ENCODE peak calls at places on chromosome 1, in seven cellular contexts. G is astrocyte; R is CD8-positive, alpha-beta memory T cell; V is activated CD4-positive, alpha-beta T cell treated with anti-CD3 and anti-CD28 coated beads, Interleukin-2, amount 10 ng/mL, durations not matched to agents 7 days and 5 days; P is activated T-helper 1 cell treated with anti-CD3 and anti-CD28 coated beads, Interleukin-12 subunit alpha, Interleukin-12 subunit beta, Interleukin-2, Interleukin-4 antibody, amounts not matched to agents 30 ng/mL and 10 ng/mL and 1 ng/mL, durations not matched to agents 14 hours and 24 hours and 36 hours; N is A673; Y is amniotic stem cell. E is an unnamed sample.

GRCh38 chr1:40808909-40809308 is 25.3 kb downstream of the KCNQ4 start:
- DNase-seq in G (no peak), R (no peak), V (no peak), P (no peak), N (no peak), Y (no peak), E (no peak)

GRCh38 chr1:39727221-39727931 is 11.3 kb upstream of the PPIE start:
- DNase-seq in G (no peak), R (no peak), V (no peak), P (no peak), N (no peak), Y (no peak), E (peak)

GRCh38 chr1:74830736-74831135 is 97.8 kb downstream of the TYW3 start:
- DNase-seq in G (no peak), R (no peak), V (no peak), P (no peak), N (no peak), Y (no peak), E (no peak)

GRCh38 chr1:20212685-20213331 is 26.5 kb upstream of the PLA2G2C start:
- DNase-seq in G (no peak), R (peak), V (peak), P (peak), N (peak), Y (peak), E (peak)

GRCh38 chr1:84086189-84086588 is 57.9 kb upstream of the PRKACB start:
- DNase-seq in G (no peak), R (no peak), V (no peak), P (no peak), N (no peak), Y (no peak), E (no peak)

GRCh38 chr1:14294006-14294405 is 304.5 kb upstream of the KAZN start:
- DNase-seq in G (no peak), R (no peak), V (no peak), P (no peak), N (no peak), Y (no peak), E (no peak)

GRCh38 chr1:181816608-181817007 is 244.9 kb downstream of the ZNF648 start:
- DNase-seq in G (no peak), R (no peak), V (no peak), P (no peak), N (no peak), Y (no peak), E (no peak)

GRCh38 chr1:8133657-8134430 is 107.7 kb upstream of the ERRFI1 start:
- DNase-seq in G (peak), R (no peak), V (no peak), P (no peak), N (peak), Y (peak), E (no peak)

GRCh38 chr1:167763525-167764220 is 41.9 kb downstream of the MPZL1 start:
- DNase-seq in G (peak), R (no peak), V (no peak), P (no peak), N (no peak), Y (no peak), E (no peak)

GRCh38 chr1:183810172-183810571 is 5.3 kb downstream of the RGL1 start:
- DNase-seq in G (peak), R (no peak), V (no peak), P (no peak), N (no peak), Y (no peak), E (no peak)

GRCh38 chr1:184487561-184488200 is 100.9 kb downstream of the C1orf21 start:
- DNase-seq in G (no peak), R (no peak), V (no peak), P (no peak), N (no peak), Y (no peak), E (no peak)

GRCh38 chr1:11314959-11315358 is 42.0 kb downstream of the UBIAD1 start:
- DNase-seq in G (no peak), R (no peak), V (no peak), P (no peak), N (no peak), Y (no peak), E (no peak)

GRCh38 chr1:203039609-203040517 is 13.6 kb downstream of the PPFIA4 start:
- DNase-seq in G (no peak), R (no peak), V (no peak), P (no peak), N (peak), Y (no peak), E (no peak)

GRCh38 chr1:228366851-228367741 is 39.5 kb downstream of the TRIM11 start:
- DNase-seq in G (no peak), R (no peak), V (no peak), P (no peak), N (no peak), Y (no peak), E (no peak)

GRCh38 chr1:234617135-234617985 is 7.4 kb upstream of the IRF2BP2 start:
- DNase-seq in G (peak), R (no peak), V (no peak), P (no peak), N (no peak), Y (no peak), E (no peak)

GRCh38 chr1:51268675-51269033 is 32.6 kb downstream of the RNF11 start:
- DNase-seq in G (peak), R (no peak), V (no peak), P (no peak), N (no peak), Y (no peak), E (no peak)

GRCh38 chr1:38804062-38804886 is 55.3 kb downstream of the RRAGC start:
- DNase-seq in G (no peak), R (no peak), V (no peak), P (no peak), N (peak), Y (no peak), E (no peak)

GRCh38 chr1:20381045-20381641 is 90.5 kb downstream of the VWA5B1 start:
- DNase-seq in G (no peak), R (no peak), V (no peak), P (no peak), N (no peak), Y (no peak), E (peak)

GRCh38 chr1:233025566-233025965 is 75.2 kb downstream of the NTPCR start:
- DNase-seq in G (no peak), R (no peak), V (no peak), P (no peak), N (no peak), Y (no peak), E (no peak)

GRCh38 chr1:179372160-179372559 is 6.4 kb downstream of the AXDND1 start:
- DNase-seq in G (no peak), R (no peak), V (no peak), P (no peak), N (no peak), Y (no peak), E (no peak)

GRCh38 chr1:119348941-119349340 is 19.6 kb upstream of the HAO2 start:
- DNase-seq in G (no peak), R (no peak), V (no peak), P (no peak), N (no peak), Y (no peak), E (no peak)

GRCh38 chr1:160483505-160484185 is 39.4 kb downstream of the SLAMF6 start:
- DNase-seq in G (no peak), R (no peak), V (no peak), P (no peak), N (no peak), Y (no peak), E (no peak)

GRCh38 chr1:160588468-160588867 is 9.2 kb upstream of the CD84 start:
- DNase-seq in G (no peak), R (no peak), V (no peak), P (no peak), N (no peak), Y (no peak), E (no peak)

GRCh38 chr1:1212780-1213152 is 1.2 kb downstream of the TNFRSF4 start:
- DNase-seq in G (no peak), R (peak), V (peak), P (peak), N (no peak), Y (no peak), E (peak)

GRCh38 chr1:182446033-182446669 is 3.8 kb upstream of the RGSL1 start:
- DNase-seq in G (peak), R (no peak), V (peak), P (no peak), N (peak), Y (peak), E (peak)

GRCh38 chr1:35115459-35116383 is 36.5 kb downstream of the ZMYM1 start:
- DNase-seq in G (no peak), R (no peak), V (peak), P (no peak), N (no peak), Y (no peak), E (no peak)

GRCh38 chr1:3162483-3162882 is 93.5 kb downstream of the PRDM16 start:
- DNase-seq in G (peak), R (no peak), V (no peak), P (no peak), N (no peak), Y (no peak), E (no peak)

GRCh38 chr1:45793942-45794604 is 9.3 kb upstream of the MAST2 start:
- DNase-seq in G (no peak), R (no peak), V (no peak), P (no peak), N (no peak), Y (no peak), E (no peak)

E was measured in GM10248.